ENCODE peak calls at places on chromosomes 7 and 10, in four cellular contexts. G is kidney epithelial cell, O is GM23338, R is WERI-Rb-1. P is an unnamed sample. For H3K27me3, the result is how much of the 10 kb centered on the place peaks cover.

GRCh38 chr7:127186686-127187085 is 66.1 kb downstream of the GRM8 start:
- DNase-seq in G (no peak), O (no peak), R (no peak), P (no peak)

GRCh38 chr10:35016009-35016408 is 74.1 kb downstream of the CUL2 start:
- DNase-seq in G (no peak), O (no peak), R (no peak), P (no peak)

GRCh38 chr7:130180571-130180971 is 24.6 kb downstream of the TMEM209 start:
- DNase-seq in G (no peak), O (no peak), R (no peak), P (no peak)

GRCh38 chr7:140484479-140484878 is 5.2 kb upstream of the MKRN1 start:
- DNase-seq in G (no peak), O (no peak), R (no peak), P (no peak)

GRCh38 chr10:71134732-71135211 is 77.6 kb upstream of the UNC5B start:
- DNase-seq in G (no peak), O (peak), R (peak), P (no peak)

GRCh38 chr10:19628767-19629443 is 187.3 kb upstream of the PLXDC2 start:
- DNase-seq in G (no peak), O (peak), R (no peak), P (no peak)

GRCh38 chr7:150568714-150569113 is 1.5 kb downstream of the GIMAP4 start:
- DNase-seq in G (no peak), O (no peak), R (no peak), P (no peak)

GRCh38 chr7:28207486-28208158 is 27.0 kb upstream of the JAZF1 start:
- DNase-seq in G (no peak), O (no peak), R (no peak), P (no peak)

GRCh38 chr7:157017149-157017548 is 6.7 kb upstream of the MNX1 start:
- DNase-seq in G (no peak), O (no peak), R (no peak), P (no peak)

GRCh38 chr7:135929692-135930091 is 47.5 kb downstream of the MTPN start:
- DNase-seq in G (no peak), O (no peak), R (no peak), P (peak)

GRCh38 chr7:80392229-80393169 is 119.4 kb downstream of the GNAT3 start:
- DNase-seq in G (no peak), O (no peak), R (no peak), P (no peak)

GRCh38 chr10:34194259-34194658 is 620.8 kb downstream of the PARD3 start:
- DNase-seq in G (no peak), O (no peak), R (no peak), P (peak)

GRCh38 chr7:72493850-72494661 is 81.9 kb upstream of the CALN1 start:
- DNase-seq in G (no peak), O (peak), R (peak), P (peak)

GRCh38 chr7:127983804-127984332 is 47.4 kb downstream of the LRRC4 start:
- DNase-seq in G (no peak), O (no peak), R (no peak), P (no peak)

GRCh38 chr7:12945901-12946300 is 258.5 kb downstream of the ARL4A start:
- DNase-seq in G (no peak), O (no peak), R (no peak), P (no peak)

GRCh38 chr7:7321681-7322080 is 139.3 kb downstream of the C1GALT1 start:
- DNase-seq in G (peak), O (no peak), R (no peak), P (no peak)

GRCh38 chr7:30519122-30519521 is 14.5 kb upstream of the GGCT start:
- DNase-seq in G (no peak), O (no peak), R (no peak), P (no peak)

GRCh38 chr7:37208528-37208927 is 240.1 kb downstream of the ELMO1 start:
- DNase-seq in G (peak), O (peak), R (peak), P (peak)

GRCh38 chr10:131743190-131744151 is 157.3 kb upstream of the PPP2R2D start:
- DNase-seq in G (no peak), O (peak), R (no peak), P (no peak)

GRCh38 chr7:74655324-74655723 is 2.2 kb upstream of the GTF2I start:
- DNase-seq in G (no peak), O (no peak), R (no peak), P (no peak)

GRCh38 chr7:113370910-113371309 is 252.6 kb upstream of the SMIM30 start:
- DNase-seq in G (no peak), O (no peak), R (no peak), P (no peak)

GRCh38 chr10:61733358-61733940 is 70.7 kb downstream of the CABCOCO1 start:
- DNase-seq in G (no peak), O (peak), R (peak), P (peak)

GRCh38 chr7:129550673-129551360 is 48.5 kb downstream of the SMKR1 start:
- DNase-seq in G (no peak), O (no peak), R (no peak), P (peak)

GRCh38 chr10:43203491-43204393 is 63.1 kb downstream of the RASGEF1A start:
- DNase-seq in G (no peak), O (peak), R (peak), P (peak)

GRCh38 chr7:77940647-77941046 is 142.1 kb downstream of the PHTF2 start:
- DNase-seq in G (no peak), O (peak), R (no peak), P (peak)

GRCh38 chr7:95476904-95477594 is 8.7 kb upstream of the ASB4 start:
- DNase-seq in G (no peak), O (peak), R (peak), P (peak)

GRCh38 chr7:3204526-3204925 is 96.5 kb upstream of the SDK1 start:
- DNase-seq in G (no peak), O (no peak), R (no peak), P (no peak)

GRCh38 chr7:158067931-158068482 is 519.6 kb downstream of the PTPRN2 start:
- DNase-seq in G (no peak), O (no peak), R (no peak), P (no peak)

GRCh38 chr7:16026253-16027020 is 340.0 kb upstream of the MEOX2 start:
- DNase-seq in G (no peak), O (no peak), R (no peak), P (no peak)

GRCh38 chr10:10584164-10584563 is 433.5 kb upstream of the CELF2 start:
- DNase-seq in G (no peak), O (no peak), R (no peak), P (no peak)

GRCh38 chr7:74587435-74588126 is 69.9 kb upstream of the GTF2I start:
- DNase-seq in G (peak), O (peak), R (no peak), P (peak)

GRCh38 chr7:7761974-7762769 is 43.8 kb upstream of the RPA3 start:
- DNase-seq in G (no peak), O (no peak), R (no peak), P (peak)

GRCh38 chr7:16646427-16647081 is 573 bp downstream of the BZW2 start:
- DNase-seq in G (no peak), O (no peak), R (peak), P (peak)

GRCh38 chr10:69421611-69422308 is 5.0 kb upstream of the TACR2 start:
- DNase-seq in G (no peak), O (no peak), R (no peak), P (no peak)

GRCh38 chr7:15209385-15209784 is 306.8 kb upstream of the DGKB start:
- DNase-seq in G (no peak), O (no peak), R (no peak), P (no peak)

GRCh38 chr10:79335470-79336235 is 11.6 kb upstream of the PPIF start:
- DNase-seq in G (no peak), O (no peak), R (no peak), P (no peak)

DNA sequence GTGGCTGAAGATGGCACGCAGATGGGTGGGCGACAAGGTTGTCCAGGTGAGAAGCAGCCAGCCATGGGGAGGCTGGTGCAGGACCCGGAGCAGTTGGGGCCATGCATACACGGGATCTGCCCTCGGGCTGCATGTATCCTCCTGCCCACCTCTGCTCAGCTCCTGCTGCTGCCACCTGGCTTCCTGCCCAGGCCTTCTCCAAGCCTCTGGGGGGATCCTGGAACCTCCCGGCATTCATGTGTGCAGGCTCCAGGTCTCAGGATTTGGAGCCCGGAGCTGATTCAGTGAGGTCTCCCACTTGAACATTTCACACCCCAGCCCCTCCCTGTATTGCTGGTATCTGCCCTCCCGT is 27.0 kb downstream of the PDGFA start:
- DNase-seq in G (no peak), O (no peak), R (no peak), P (no peak)
- H3K4me3 ChIP-seq in G (no peak), O (no peak), R (no peak), P (no peak)

GRCh38 chr7:121558288-121558687 is 162.2 kb upstream of the FAM3C start:
- DNase-seq in G (no peak), O (peak), R (no peak), P (no peak)
- TF ChIP-seq CTCF in G (no peak), O (peak), R (peak), P (no peak)

GRCh38 chr7:23471090-23471859 is 984 bp upstream of the IGF2BP3 start:
- DNase-seq in G (no peak), O (peak), R (peak), P (peak)
- H3K27me3 ChIP-seq in G (under half), O (under half), R (under half), P (under half)

GRCh38 chr10:87861953-87862643 is 1.2 kb downstream of the KLLN start:
- DNase-seq in G (peak), O (peak), R (peak), P (peak)

GRCh38 chr10:87861034-87861433 is 2.3 kb downstream of the KLLN start:
- DNase-seq in G (no peak), O (no peak), R (no peak), P (no peak)

GRCh38 chr10:87861566-87861952 is 1.8 kb downstream of the KLLN start:
- DNase-seq in G (no peak), O (peak), R (no peak), P (no peak)

GRCh38 chr10:87862644-87863101 is 660 bp downstream of the KLLN start:
- DNase-seq in G (no peak), O (no peak), R (peak), P (no peak)

GRCh38 chr10:87860156-87860795 is 3.1 kb downstream of the KLLN start:
- DNase-seq in G (no peak), O (peak), R (peak), P (peak)
- H3K4me3 ChIP-seq in G (no peak), O (no peak), R (no peak), P (no peak)

GRCh38 chr10:123245264-123245663 is 91.1 kb downstream of the BUB3 start:
- DNase-seq in G (no peak), O (peak), R (no peak), P (no peak)
- TF ChIP-seq CTCF in G (peak), O (peak), R (peak), P (peak)

GRCh38 chr10:27995311-27995710 is 3.6 kb downstream of the ODAD2 start:
- DNase-seq in G (no peak), O (peak), R (no peak), P (no peak)
- H3K27me3 ChIP-seq in G (under half), O (under half), R (under half), P (under half)

GRCh38 chr7:25180592-25180923 is 47.7 kb downstream of the NPVF start:
- DNase-seq in G (no peak), O (no peak), R (no peak), P (no peak)

GRCh38 chr7:25179771-25180591 is 48.3 kb downstream of the NPVF start:
- DNase-seq in G (peak), O (peak), R (peak), P (peak)

GRCh38 chr7:25179325-25179724 is 49.0 kb downstream of the NPVF start:
- DNase-seq in G (no peak), O (no peak), R (no peak), P (no peak)

GRCh38 chr7:25181537-25181936 is 46.7 kb downstream of the NPVF start:
- DNase-seq in G (no peak), O (no peak), R (no peak), P (no peak)

GRCh38 chr7:25180946-25181345 is 47.3 kb downstream of the NPVF start:
- DNase-seq in G (no peak), O (peak), R (peak), P (no peak)
- H3K4me3 ChIP-seq in G (no peak), O (no peak), R (no peak), P (peak)